ENCODE peak calls at places on chromosomes 6 and 20, in seven cellular contexts. One of them, this sample, is unnamed.

GRCh38 chr20:57621426-57622200 is 1.4 kb upstream of the ZBP1 start:
- DNase-seq in ACHN: no peak
- DNase-seq in mammary epithelial cell: peak; percentile 14
- DNase-seq in AG08396: no peak
- DNase-seq in right cardiac atrium: no peak
- DNase-seq in GM12865: no peak
- DNase-seq in hippocampal formation: no peak
- DNase-seq in this sample: no peak

GRCh38 chr6:47665112-47665511 is 33.3 kb upstream of the ADGRF4 start:
- DNase-seq in right cardiac atrium: no peak
- DNase-seq in hippocampal formation: no peak
- DNase-seq in mammary epithelial cell: peak; percentile 97
- DNase-seq in AG08396: no peak
- DNase-seq in ACHN: no peak
- DNase-seq in GM12865: no peak
- DNase-seq in this sample: no peak

GRCh38 chr20:35342154-35342769 is 50.0 kb upstream of the FAM83C start:
- DNase-seq in GM12865: no peak
- DNase-seq in AG08396: no peak
- DNase-seq in hippocampal formation: no peak
- DNase-seq in mammary epithelial cell: no peak
- DNase-seq in right cardiac atrium: no peak
- DNase-seq in ACHN: no peak
- DNase-seq in this sample: peak; percentile 45

GRCh38 chr6:136230219-136230980 is 19.7 kb downstream of the MTFR2 start:
- DNase-seq in GM12865: no peak
- DNase-seq in AG08396: peak; percentile 21
- DNase-seq in hippocampal formation: no peak
- DNase-seq in mammary epithelial cell: no peak
- DNase-seq in ACHN: no peak
- DNase-seq in right cardiac atrium: no peak
- DNase-seq in this sample: no peak

GRCh38 chr20:10090588-10091166 is 55.9 kb downstream of the ANKEF1 start:
- DNase-seq in hippocampal formation: peak; percentile 65
- DNase-seq in GM12865: peak; percentile 61
- DNase-seq in right cardiac atrium: peak; percentile 34
- DNase-seq in mammary epithelial cell: peak; percentile 58
- DNase-seq in AG08396: peak; percentile 48
- DNase-seq in ACHN: peak; percentile 42
- DNase-seq in this sample: peak; percentile 68

GRCh38 chr6:95384988-95385387 is 192.3 kb upstream of the MANEA start:
- DNase-seq in ACHN: no peak
- DNase-seq in GM12865: no peak
- DNase-seq in AG08396: no peak
- DNase-seq in right cardiac atrium: no peak
- DNase-seq in mammary epithelial cell: no peak
- DNase-seq in hippocampal formation: no peak
- DNase-seq in this sample: no peak

GRCh38 chr20:38246357-38247165 is 14.0 kb downstream of the KIAA1755 start:
- DNase-seq in mammary epithelial cell: no peak
- DNase-seq in GM12865: no peak
- DNase-seq in AG08396: no peak
- DNase-seq in hippocampal formation: no peak
- DNase-seq in ACHN: no peak
- DNase-seq in right cardiac atrium: no peak
- DNase-seq in this sample: no peak

GRCh38 chr20:57398231-57398821 is 7.1 kb downstream of the RBM38 start:
- DNase-seq in ACHN: no peak
- DNase-seq in mammary epithelial cell: no peak
- DNase-seq in GM12865: peak; percentile 97
- DNase-seq in hippocampal formation: no peak
- DNase-seq in right cardiac atrium: no peak
- DNase-seq in AG08396: no peak
- DNase-seq in this sample: peak; percentile 61

GRCh38 chr6:2738373-2738979 is 12.2 kb downstream of the MYLK4 start:
- DNase-seq in ACHN: peak; percentile 54
- DNase-seq in mammary epithelial cell: peak; percentile 37
- DNase-seq in right cardiac atrium: no peak
- DNase-seq in hippocampal formation: peak; percentile 67
- DNase-seq in AG08396: peak; percentile 68
- DNase-seq in GM12865: peak; percentile 64
- DNase-seq in this sample: peak; percentile 80

GRCh38 chr20:50727792-50728485 is 3.4 kb upstream of the PARD6B start:
- DNase-seq in AG08396: no peak
- DNase-seq in mammary epithelial cell: no peak
- DNase-seq in right cardiac atrium: no peak
- DNase-seq in GM12865: no peak
- DNase-seq in ACHN: peak; percentile 95
- DNase-seq in hippocampal formation: no peak
- DNase-seq in this sample: no peak

GRCh38 chr20:38947931-38948362 is 14.2 kb upstream of the DHX35 start:
- DNase-seq in hippocampal formation: no peak
- DNase-seq in GM12865: no peak
- DNase-seq in right cardiac atrium: no peak
- DNase-seq in AG08396: no peak
- DNase-seq in mammary epithelial cell: no peak
- DNase-seq in ACHN: no peak
- DNase-seq in this sample: no peak

GRCh38 chr20:62318411-62319345 is 15.9 kb downstream of the ADRM1 start:
- DNase-seq in mammary epithelial cell: no peak
- DNase-seq in hippocampal formation: no peak
- DNase-seq in GM12865: no peak
- DNase-seq in AG08396: no peak
- DNase-seq in ACHN: no peak
- DNase-seq in right cardiac atrium: peak; percentile 16
- DNase-seq in this sample: no peak

GRCh38 chr6:118705799-118706481 is 54.5 kb upstream of the CEP85L start:
- DNase-seq in right cardiac atrium: no peak
- DNase-seq in hippocampal formation: no peak
- DNase-seq in mammary epithelial cell: peak; percentile 59
- DNase-seq in ACHN: peak; percentile 83
- DNase-seq in AG08396: peak; percentile 37
- DNase-seq in GM12865: peak; percentile 58
- DNase-seq in this sample: peak; percentile 61

GRCh38 chr6:31958412-31958740 is 395 bp downstream of the NELFE start:
- DNase-seq in right cardiac atrium: no peak
- DNase-seq in GM12865: no peak
- DNase-seq in AG08396: peak; percentile 28
- DNase-seq in mammary epithelial cell: no peak
- DNase-seq in ACHN: no peak
- DNase-seq in hippocampal formation: no peak
- DNase-seq in this sample: no peak

GRCh38 chr6:8794420-8794819 is 359.1 kb upstream of the SLC35B3 start:
- DNase-seq in hippocampal formation: no peak
- DNase-seq in AG08396: no peak
- DNase-seq in mammary epithelial cell: no peak
- DNase-seq in right cardiac atrium: no peak
- DNase-seq in ACHN: no peak
- DNase-seq in GM12865: no peak
- DNase-seq in this sample: no peak

GRCh38 chr6:13769034-13769654 is 45.2 kb downstream of the MCUR1 start:
- DNase-seq in AG08396: no peak
- DNase-seq in ACHN: no peak
- DNase-seq in right cardiac atrium: no peak
- DNase-seq in mammary epithelial cell: no peak
- DNase-seq in hippocampal formation: no peak
- DNase-seq in GM12865: no peak
- DNase-seq in this sample: no peak

GRCh38 chr20:61755971-61756421 is 309.7 kb downstream of the TAF4 start:
- DNase-seq in hippocampal formation: no peak
- DNase-seq in AG08396: no peak
- DNase-seq in right cardiac atrium: no peak
- DNase-seq in ACHN: no peak
- DNase-seq in mammary epithelial cell: no peak
- DNase-seq in GM12865: no peak
- DNase-seq in this sample: no peak

GRCh38 chr6:14294270-14294951 is 176.8 kb downstream of the CD83 start:
- DNase-seq in right cardiac atrium: no peak
- DNase-seq in AG08396: no peak
- DNase-seq in ACHN: no peak
- DNase-seq in GM12865: no peak
- DNase-seq in mammary epithelial cell: no peak
- DNase-seq in hippocampal formation: no peak
- DNase-seq in this sample: no peak

GRCh38 chr20:8744228-8744844 is 324.6 kb upstream of the PLCB4 start:
- DNase-seq in right cardiac atrium: no peak
- DNase-seq in ACHN: no peak
- DNase-seq in mammary epithelial cell: no peak
- DNase-seq in AG08396: no peak
- DNase-seq in GM12865: no peak
- DNase-seq in hippocampal formation: no peak
- DNase-seq in this sample: no peak

GRCh38 chr20:35981969-35982368 is 13.6 kb downstream of the CNBD2 start:
- DNase-seq in GM12865: no peak
- DNase-seq in ACHN: no peak
- DNase-seq in mammary epithelial cell: no peak
- DNase-seq in hippocampal formation: no peak
- DNase-seq in AG08396: no peak
- DNase-seq in right cardiac atrium: no peak
- DNase-seq in this sample: no peak

This sample was measured in lung microvascular endothelial cell.